ENCODE peak calls at places on chromosomes 1 and 21, in four cellular contexts. J is K562, S is H1, P is HepG2. M is an unnamed sample.

GRCh38 chr1:76013209-76013581 is 61.4 kb upstream of the ST6GALNAC3 start:
- DNase-seq in J (no peak), S (no peak), P (no peak), M (no peak)

GRCh38 chr1:225467193-225468020 is 39.6 kb upstream of the LBR start:
- DNase-seq in J (no peak), S (no peak), P (no peak), M (peak)

GRCh38 chr1:216523449-216524190 is 100.4 kb upstream of the USH2A start:
- DNase-seq in J (no peak), S (no peak), P (no peak), M (no peak)

GRCh38 chr1:93817819-93818569 is 61.0 kb downstream of the DNTTIP2 start:
- DNase-seq in J (no peak), S (no peak), P (no peak), M (no peak)

GRCh38 chr1:54459140-54459539 is 52.9 kb upstream of the SSBP3 start:
- DNase-seq in J (no peak), S (no peak), P (no peak), M (no peak)

GRCh38 chr1:14470802-14471201 is 127.7 kb upstream of the KAZN start:
- DNase-seq in J (no peak), S (no peak), P (no peak), M (no peak)

GRCh38 chr1:159854101-159854692 is 8.3 kb downstream of the VSIG8 start:
- DNase-seq in J (no peak), S (no peak), P (no peak), M (no peak)

GRCh38 chr1:107016376-107016978 is 40.0 kb upstream of the PRMT6 start:
- DNase-seq in J (no peak), S (no peak), P (no peak), M (peak)

GRCh38 chr1:85303440-85304162 is 27.2 kb upstream of the BCL10 start:
- DNase-seq in J (peak), S (no peak), P (no peak), M (no peak)

GRCh38 chr1:225509770-225510169 is 81.9 kb upstream of the LBR start:
- DNase-seq in J (no peak), S (no peak), P (peak), M (no peak)

GRCh38 chr1:53551428-53551995 is 92.3 kb downstream of the DMRTB1 start:
- DNase-seq in J (no peak), S (no peak), P (no peak), M (no peak)

GRCh38 chr1:79128726-79129125 is 122.2 kb upstream of the ADGRL4 start:
- DNase-seq in J (no peak), S (no peak), P (no peak), M (no peak)

GRCh38 chr1:47184771-47185677 is 4.8 kb downstream of the PDZK1IP1 start:
- DNase-seq in J (no peak), S (no peak), P (no peak), M (no peak)

GRCh38 chr1:202994756-202995155 is 12.4 kb upstream of the TMEM183A start:
- DNase-seq in J (no peak), S (no peak), P (no peak), M (no peak)

GRCh38 chr1:178146456-178146855 is 52.6 kb downstream of the RASAL2 start:
- DNase-seq in J (no peak), S (no peak), P (no peak), M (no peak)

GRCh38 chr1:3570081-3570986 is 41.0 kb downstream of the MEGF6 start:
- DNase-seq in J (no peak), S (no peak), P (no peak), M (no peak)

GRCh38 chr21:14911351-14911750 is 153.4 kb downstream of the NRIP1 start:
- DNase-seq in J (no peak), S (no peak), P (no peak), M (no peak)

GRCh38 chr1:47873332-47873731 is 123.9 kb downstream of the TRABD2B start:
- DNase-seq in J (no peak), S (no peak), P (no peak), M (no peak)

GRCh38 chr1:228316589-228317387 is 89.8 kb downstream of the TRIM11 start:
- DNase-seq in J (no peak), S (no peak), P (no peak), M (no peak)

GRCh38 chr21:41877901-41878830 is 978 bp downstream of the PRDM15 start:
- DNase-seq in J (peak), S (no peak), P (no peak), M (no peak)

GRCh38 chr1:48753293-48753692 is 23.4 kb downstream of the BEND5 start:
- DNase-seq in J (no peak), S (no peak), P (peak), M (no peak)

GRCh38 chr1:239858058-239858457 is 233.6 kb upstream of the FMN2 start:
- DNase-seq in J (no peak), S (no peak), P (no peak), M (no peak)

GRCh38 chr1:3943806-3944620 is 43.9 kb upstream of the C1orf174 start:
- DNase-seq in J (no peak), S (no peak), P (no peak), M (no peak)

GRCh38 chr1:88897070-88897730 is 5.8 kb upstream of the GTF2B start:
- DNase-seq in J (no peak), S (no peak), P (no peak), M (no peak)

GRCh38 chr21:41983229-41983628 is 26.9 kb downstream of the ZBTB21 start:
- DNase-seq in J (no peak), S (no peak), P (no peak), M (no peak)

GRCh38 chr1:92538413-92539061 is 51.8 kb upstream of the GFI1 start:
- DNase-seq in J (no peak), S (no peak), P (no peak), M (peak)

GRCh38 chr1:190169311-190170067 is 308.2 kb downstream of the BRINP3 start:
- DNase-seq in J (no peak), S (no peak), P (no peak), M (no peak)

GRCh38 chr1:20728371-20729154 is 3.9 kb downstream of the SH2D5 start:
- DNase-seq in J (no peak), S (no peak), P (no peak), M (no peak)

GRCh38 chr1:228363686-228364067 is 43.0 kb downstream of the TRIM11 start:
- DNase-seq in J (no peak), S (no peak), P (no peak), M (no peak)

GRCh38 chr21:32412998-32413504 is 545 bp downstream of the EVA1C start:
- DNase-seq in J (no peak), S (no peak), P (no peak), M (no peak)

GRCh38 chr1:12480748-12481362 is 137.2 kb downstream of the DHRS3 start:
- DNase-seq in J (peak), S (no peak), P (no peak), M (no peak)
- TF ChIP-seq CBX5 in J (no peak), S (no peak), P (no peak), M (no peak)

GRCh38 chr1:27122652-27123051 is 32.3 kb downstream of the SLC9A1 start:
- DNase-seq in J (peak), S (no peak), P (peak), M (no peak)
- TF ChIP-seq CBX5 in J (no peak), S (no peak), P (no peak), M (no peak)

DNA sequence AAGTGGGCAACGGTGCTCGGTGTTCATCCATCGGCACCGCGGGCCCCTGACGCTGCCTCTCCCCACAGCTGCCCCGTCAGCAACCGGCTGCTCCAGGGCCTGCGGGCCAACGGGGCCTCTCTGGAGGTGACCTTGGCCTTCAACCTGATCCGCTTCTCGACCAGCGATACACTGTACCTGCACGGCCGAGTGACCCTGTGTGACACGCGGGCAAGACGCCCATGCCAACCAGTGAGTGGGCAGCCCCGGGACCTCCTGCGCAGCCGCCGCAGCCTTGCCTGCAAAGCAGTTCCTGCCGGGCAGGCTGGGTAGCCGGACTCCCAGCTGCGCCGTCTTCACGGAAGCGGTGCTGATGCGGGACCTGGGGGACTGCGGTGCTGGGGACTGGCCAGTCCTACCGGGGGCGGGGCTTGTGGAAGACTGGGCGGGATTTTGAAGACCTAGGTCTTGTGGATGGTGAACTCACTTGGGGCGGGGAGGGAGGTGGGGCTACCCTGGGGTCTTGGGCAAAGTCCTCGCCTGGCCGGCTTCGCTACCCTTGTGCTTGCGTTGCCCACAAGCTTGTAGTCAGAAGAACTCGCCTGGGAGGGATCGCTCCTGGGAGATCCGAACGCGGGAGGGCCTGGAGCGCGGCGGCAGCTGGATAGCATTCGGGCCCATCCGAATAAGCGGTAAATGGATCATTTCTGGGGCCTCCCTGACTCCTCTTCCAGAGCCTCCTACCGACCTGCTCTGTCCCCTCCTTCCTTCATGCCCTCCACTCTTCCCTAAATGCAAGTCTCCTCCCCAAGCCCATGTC is 8.8 kb upstream of the CEP85 start:
- DNase-seq in J (peak), S (no peak), P (peak), M (no peak)
- TF ChIP-seq CBX5 in J (no peak), S (no peak), P (peak), M (no peak)

GRCh38 chr1:7379445-7379971 is 391.6 kb upstream of the VAMP3 start:
- DNase-seq in J (no peak), S (no peak), P (no peak), M (no peak)
- TF ChIP-seq CBX5 in J (no peak), S (no peak), P (no peak), M (no peak)

GRCh38 chr1:171935664-171936063 is 94.4 kb downstream of the DNM3 start:
- DNase-seq in J (no peak), S (no peak), P (no peak), M (no peak)
- TF ChIP-seq CBX5 in J (no peak), S (no peak), P (no peak), M (no peak)

GRCh38 chr1:211133841-211134669 is at the start of gene KCNH1:
- DNase-seq in J (peak), S (peak), P (peak), M (peak)

GRCh38 chr1:211129790-211130189 is 4.2 kb downstream of the KCNH1 start:
- DNase-seq in J (no peak), S (no peak), P (no peak), M (no peak)

GRCh38 chr1:211133393-211133840 is 531 bp downstream of the KCNH1 start:
- DNase-seq in J (no peak), S (no peak), P (no peak), M (no peak)

GRCh38 chr1:211135342-211135950 is 1.5 kb upstream of the KCNH1 start:
- DNase-seq in J (peak), S (no peak), P (peak), M (peak)

DNA sequence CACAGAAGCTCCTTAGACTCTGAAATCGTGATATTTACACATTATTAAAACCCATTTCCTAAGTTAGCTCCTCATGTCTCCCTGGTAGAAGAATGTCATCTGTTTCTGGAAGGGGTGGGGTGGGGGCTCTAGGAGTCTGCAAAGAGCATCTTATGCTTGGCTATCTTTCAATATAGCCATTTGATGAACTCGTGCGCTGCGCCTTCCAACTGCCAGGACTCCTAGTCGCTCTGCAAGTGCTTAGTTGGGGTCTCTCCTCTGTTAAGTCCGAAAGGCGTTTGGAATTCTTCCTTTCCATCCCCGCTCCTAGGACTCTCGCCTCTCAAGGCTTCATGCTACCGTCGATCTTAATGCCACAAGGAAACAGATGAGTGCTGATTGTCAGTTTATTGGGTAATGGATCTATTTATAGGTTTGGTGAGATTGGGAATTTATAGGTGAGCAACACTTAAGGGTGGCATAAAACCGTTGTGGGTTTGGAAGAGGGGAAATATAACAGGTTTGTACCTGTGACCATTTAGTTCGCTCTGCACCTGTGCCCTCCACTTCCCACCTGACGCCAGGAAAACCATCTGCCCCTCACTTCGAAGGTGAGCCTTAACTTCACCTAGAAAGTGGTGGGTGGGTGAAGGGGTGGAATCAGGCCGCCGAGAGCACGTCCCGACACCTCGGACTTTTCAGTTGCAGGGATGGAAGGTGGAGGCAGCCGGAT is 1.1 kb downstream of the KCNH1 start:
- DNase-seq in J (no peak), S (no peak), P (no peak), M (no peak)
- TF ChIP-seq CBX5 in J (no peak), S (no peak), P (no peak), M (no peak)

GRCh38 chr1:112761714-112762480 is 46.8 kb upstream of the PPM1J start:
- DNase-seq in J (no peak), S (no peak), P (no peak), M (no peak)
- TF ChIP-seq CBX5 in J (no peak), S (no peak), P (no peak), M (no peak)

GRCh38 chr21:22056904-22057303 is 1058.7 kb downstream of the NCAM2 start:
- DNase-seq in J (no peak), S (no peak), P (no peak), M (no peak)
- TF ChIP-seq CBX5 in J (no peak), S (no peak), P (no peak), M (no peak)

GRCh38 chr21:44000360-44000759 is 11.7 kb upstream of the TRAPPC10 start:
- DNase-seq in J (no peak), S (no peak), P (no peak), M (no peak)

GRCh38 chr21:43995521-43996105 is 16.5 kb upstream of the TRAPPC10 start:
- DNase-seq in J (no peak), S (no peak), P (no peak), M (no peak)

GRCh38 chr21:43994085-43994484 is 18.0 kb upstream of the TRAPPC10 start:
- DNase-seq in J (no peak), S (no peak), P (no peak), M (no peak)

GRCh38 chr21:43994646-43995045 is 17.5 kb upstream of the TRAPPC10 start:
- DNase-seq in J (no peak), S (no peak), P (no peak), M (no peak)

DNA sequence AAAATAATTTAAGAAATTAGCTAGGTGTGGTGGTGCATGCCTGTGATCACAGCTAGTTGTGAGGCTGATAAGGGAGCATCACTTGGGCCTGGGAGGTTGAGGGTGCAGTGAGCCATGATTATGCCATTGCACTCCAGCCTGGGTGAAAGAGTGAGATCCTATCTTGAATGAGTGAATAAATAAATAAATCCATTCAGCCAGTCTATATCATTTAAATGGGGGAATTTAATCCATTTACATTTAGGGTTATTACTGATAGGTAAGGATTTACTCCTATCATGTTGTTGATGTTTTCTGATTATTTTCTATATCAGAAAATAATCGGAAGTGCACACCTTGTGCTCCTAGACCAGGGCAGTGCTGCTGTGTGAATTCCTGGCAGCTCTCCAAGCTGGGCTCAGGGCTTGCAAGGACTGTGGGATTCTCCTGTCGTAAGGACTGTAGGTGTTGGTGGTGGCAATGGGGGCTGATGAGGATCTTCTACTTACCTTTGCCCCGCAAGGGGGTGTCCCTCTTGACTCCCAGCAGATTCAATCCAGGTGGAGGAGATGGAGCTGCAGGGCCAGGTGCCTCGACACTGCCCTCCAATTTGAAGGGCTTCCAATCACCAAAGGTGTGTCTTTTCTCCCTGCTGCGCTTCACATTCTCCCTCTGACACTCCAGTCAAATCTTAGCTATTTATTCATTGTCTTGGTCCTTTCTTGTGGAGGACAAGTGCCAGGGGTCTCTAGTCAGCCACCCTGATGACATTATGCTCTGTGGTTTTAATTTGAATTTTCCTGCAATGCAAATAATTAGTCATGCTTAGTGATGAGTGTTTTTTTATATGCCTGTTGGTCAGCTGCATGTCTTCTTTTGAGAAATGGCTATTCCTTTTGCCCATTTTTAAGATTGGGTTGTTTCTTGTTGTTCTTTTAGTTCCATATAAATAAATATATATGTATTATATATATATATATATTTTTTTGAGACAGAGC is 14.1 kb upstream of the TRAPPC10 start:
- DNase-seq in J (no peak), S (no peak), P (no peak), M (no peak)
- TF ChIP-seq CBX5 in J (no peak), S (no peak), P (no peak), M (no peak)

M was measured in GM12878.